ENCODE peak calls at places on chromosomes 11 and 22, in four cellular contexts. One of them, this sample, is unnamed.

GRCh38 chr11:77073328-77074001 is 6.7 kb downstream of the CAPN5 start:
- DNase-seq in left ventricle myocardium inferior: peak; percentile 83
- DNase-seq in heart right ventricle: peak; percentile 82
- DNase-seq in NCI-H69: peak; percentile 48
- DNase-seq in this sample: no peak

GRCh38 chr22:32700186-32700882 is 101.2 kb upstream of the TIMP3 start:
- DNase-seq in left ventricle myocardium inferior: no peak
- DNase-seq in NCI-H69: no peak
- DNase-seq in heart right ventricle: peak; percentile 34
- DNase-seq in this sample: no peak

GRCh38 chr11:119114351-119114750 is 7.0 kb upstream of the HINFP start:
- DNase-seq in heart right ventricle: no peak
- DNase-seq in left ventricle myocardium inferior: no peak
- DNase-seq in NCI-H69: no peak
- DNase-seq in this sample: no peak

GRCh38 chr11:17412488-17413180 is 24.2 kb upstream of the KCNJ11 start:
- DNase-seq in heart right ventricle: no peak
- DNase-seq in NCI-H69: peak; percentile 91
- DNase-seq in left ventricle myocardium inferior: no peak
- DNase-seq in this sample: peak; percentile 66

GRCh38 chr11:66326261-66327111 is 9.6 kb upstream of the CD248 start:
- DNase-seq in NCI-H69: no peak
- DNase-seq in heart right ventricle: peak; percentile 77
- DNase-seq in left ventricle myocardium inferior: peak; percentile 80
- DNase-seq in this sample: no peak

GRCh38 chr22:31579835-31580242 is 82.2 kb downstream of the PISD start:
- DNase-seq in NCI-H69: peak; percentile 98
- DNase-seq in left ventricle myocardium inferior: no peak
- DNase-seq in heart right ventricle: no peak
- DNase-seq in this sample: no peak

GRCh38 chr11:60924906-60925684 is 835 bp downstream of the TMEM132A start:
- DNase-seq in NCI-H69: peak; percentile 72
- DNase-seq in left ventricle myocardium inferior: no peak
- DNase-seq in heart right ventricle: no peak
- DNase-seq in this sample: no peak

GRCh38 chr22:31911565-31912401 is 32.6 kb upstream of the YWHAH start:
- DNase-seq in left ventricle myocardium inferior: no peak
- DNase-seq in heart right ventricle: no peak
- DNase-seq in NCI-H69: no peak
- DNase-seq in this sample: no peak

GRCh38 chr11:62337682-62338181 is 484 bp downstream of the ASRGL1 start:
- DNase-seq in left ventricle myocardium inferior: peak; percentile 20
- DNase-seq in heart right ventricle: peak; percentile 7
- DNase-seq in NCI-H69: peak; percentile 78
- DNase-seq in this sample: peak; percentile 49

GRCh38 chr22:27782065-27782464 is 19.5 kb downstream of the MN1 start:
- DNase-seq in left ventricle myocardium inferior: peak; percentile 60
- DNase-seq in heart right ventricle: peak; percentile 34
- DNase-seq in NCI-H69: no peak
- DNase-seq in this sample: no peak

GRCh38 chr22:31584804-31585160 is 77.2 kb downstream of the PISD start:
- DNase-seq in left ventricle myocardium inferior: no peak
- DNase-seq in heart right ventricle: no peak
- DNase-seq in NCI-H69: no peak
- DNase-seq in this sample: no peak

GRCh38 chr11:102762414-102762813 is 18.0 kb downstream of the MMP10 start:
- DNase-seq in heart right ventricle: no peak
- DNase-seq in left ventricle myocardium inferior: no peak
- DNase-seq in NCI-H69: peak; percentile 11
- DNase-seq in this sample: no peak